ENCODE peak calls at places on chromosome 14, in eight cellular contexts. R, F, I, G, A, O, M and C are unnamed samples.

GRCh38 chr14:94401083-94401482 is 12.7 kb upstream of the SERPINA1 start:
- DNase-seq in R (no peak), F (no peak), I (no peak), G (no peak), A (peak; percentile 84), O (no peak), M (peak; percentile 35), C (no peak)

GRCh38 chr14:69904246-69904645 is 25.0 kb downstream of the SMOC1 start:
- DNase-seq in R (no peak), F (no peak), I (no peak), G (no peak), A (no peak), O (no peak), M (no peak), C (no peak)

GRCh38 chr14:105153739-105154475 is 14.7 kb downstream of the JAG2 start:
- DNase-seq in R (peak; percentile 18), F (no peak), I (no peak), G (no peak), A (no peak), O (no peak), M (no peak), C (no peak)

GRCh38 chr14:81162941-81163340 is 57.8 kb downstream of the GTF2A1 start:
- DNase-seq in R (no peak), F (no peak), I (no peak), G (no peak), A (no peak), O (no peak), M (peak; percentile 9), C (peak; percentile 22)

GRCh38 chr14:51692646-51693045 is 40.9 kb downstream of the FRMD6 start:
- DNase-seq in R (no peak), F (no peak), I (no peak), G (no peak), A (peak; percentile 30), O (no peak), M (no peak), C (no peak)

GRCh38 chr14:28609228-28609828 is 157.3 kb upstream of the FOXG1 start:
- DNase-seq in R (peak; percentile 8), F (peak; percentile 51), I (peak; percentile 41), G (no peak), A (peak; percentile 37), O (peak; percentile 38), M (peak; percentile 10), C (peak; percentile 66)

GRCh38 chr14:63852271-63852816 is 460 bp upstream of the SYNE2 start:
- DNase-seq in R (no peak), F (peak; percentile 51), I (peak; percentile 30), G (no peak), A (no peak), O (no peak), M (no peak), C (peak; percentile 60)

GRCh38 chr14:68513137-68513536 is 279.7 kb downstream of the ZFP36L1 start:
- DNase-seq in R (no peak), F (no peak), I (peak; percentile 49), G (no peak), A (no peak), O (no peak), M (no peak), C (no peak)

GRCh38 chr14:100187247-100187833 is 27.9 kb upstream of the DEGS2 start:
- DNase-seq in R (no peak), F (no peak), I (no peak), G (no peak), A (no peak), O (peak; percentile 79), M (no peak), C (no peak)

GRCh38 chr14:63375772-63376171 is 57.0 kb upstream of the GPHB5 start:
- DNase-seq in R (no peak), F (no peak), I (no peak), G (no peak), A (peak; percentile 63), O (no peak), M (no peak), C (peak; percentile 87)

GRCh38 chr14:44898547-44898946 is 63.2 kb downstream of the KLHL28 start:
- DNase-seq in R (no peak), F (no peak), I (no peak), G (no peak), A (no peak), O (no peak), M (no peak), C (no peak)

GRCh38 chr14:103624860-103625259 is 4.2 kb upstream of the KLC1 start:
- DNase-seq in R (peak; percentile 72), F (peak; percentile 48), I (peak; percentile 27), G (no peak), A (peak; percentile 82), O (peak; percentile 68), M (peak; percentile 34), C (peak; percentile 95)

GRCh38 chr14:68140801-68141200 is 321.2 kb downstream of the RAD51B start:
- DNase-seq in R (no peak), F (no peak), I (no peak), G (no peak), A (no peak), O (no peak), M (no peak), C (no peak)

GRCh38 chr14:96105921-96106441 is 66.8 kb downstream of the C14orf132 start:
- DNase-seq in R (no peak), F (no peak), I (no peak), G (no peak), A (peak; percentile 85), O (peak; percentile 52), M (no peak), C (peak; percentile 90)

GRCh38 chr14:54627718-54628345 is 60.9 kb downstream of the SAMD4A start:
- DNase-seq in R (peak; percentile 33), F (peak; percentile 74), I (peak; percentile 64), G (no peak), A (no peak), O (no peak), M (peak; percentile 81), C (no peak)
- H3K4me3 ChIP-seq in R (peak overlapping the region; percentile 28), F (peak overlapping the region; percentile 6), I (peak overlapping the region; percentile 30), G (peak overlapping the region; percentile 49), A (no peak overlapping the region), O (no peak overlapping the region), M (peak overlapping the region; percentile 24), C (no peak overlapping the region)

GRCh38 chr14:34615507-34615906 is 14.4 kb downstream of the SNX6 start:
- DNase-seq in R (no peak), F (no peak), I (no peak), G (no peak), A (no peak), O (no peak), M (no peak), C (no peak)

GRCh38 chr14:34620115-34620514 is 9.8 kb downstream of the SNX6 start:
- DNase-seq in R (no peak), F (no peak), I (no peak), G (no peak), A (no peak), O (no peak), M (no peak), C (no peak)

GRCh38 chr14:34614638-34615037 is 15.3 kb downstream of the SNX6 start:
- DNase-seq in R (no peak), F (no peak), I (no peak), G (no peak), A (no peak), O (no peak), M (no peak), C (no peak)

GRCh38 chr14:34619399-34619920 is 10.5 kb downstream of the SNX6 start:
- DNase-seq in R (no peak), F (no peak), I (no peak), G (no peak), A (no peak), O (no peak), M (no peak), C (no peak)

DNA sequence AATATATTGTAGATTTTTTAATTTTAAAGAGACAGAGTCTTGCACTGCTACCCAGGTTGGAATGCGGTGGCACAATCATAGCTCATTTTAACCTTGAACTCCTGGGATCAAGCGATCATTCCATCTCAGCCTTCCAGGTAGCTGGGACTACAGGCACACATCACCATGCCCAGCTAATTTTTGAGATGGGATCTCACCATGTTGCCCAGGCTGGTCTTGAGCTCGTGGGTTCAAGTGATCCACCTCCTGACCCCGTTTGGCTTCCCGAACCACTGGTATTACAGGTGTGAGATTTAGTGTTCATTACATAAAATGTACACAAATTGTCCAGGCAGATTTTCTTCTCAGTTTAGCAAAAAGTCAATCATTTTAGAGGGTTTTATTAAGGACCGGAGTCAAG is 13.6 kb downstream of the SNX6 start:
- DNase-seq in R (no peak), F (no peak), I (no peak), G (no peak), A (no peak), O (no peak), M (no peak), C (no peak)
- H3K4me3 ChIP-seq in R (no peak overlapping the region), F (no peak overlapping the region), I (no peak overlapping the region), G (no peak overlapping the region), A (no peak overlapping the region), O (no peak overlapping the region), M (no peak overlapping the region), C (no peak overlapping the region)

GRCh38 chr14:37600880-37601741 is 5.7 kb downstream of the TTC6 start:
- DNase-seq in R (no peak), F (no peak), I (no peak), G (no peak), A (no peak), O (peak; percentile 58), M (no peak), C (no peak)

GRCh38 chr14:37598085-37598972 is 2.9 kb downstream of the TTC6 start:
- DNase-seq in R (no peak), F (no peak), I (no peak), G (no peak), A (no peak), O (peak; percentile 70), M (no peak), C (no peak)

GRCh38 chr14:37599527-37600368 is 4.3 kb downstream of the TTC6 start:
- DNase-seq in R (no peak), F (no peak), I (no peak), G (no peak), A (no peak), O (no peak), M (no peak), C (no peak)

GRCh38 chr14:37597538-37598084 is 2.2 kb downstream of the TTC6 start:
- DNase-seq in R (no peak), F (no peak), I (no peak), G (no peak), A (no peak), O (peak; percentile 69), M (no peak), C (no peak)

DNA sequence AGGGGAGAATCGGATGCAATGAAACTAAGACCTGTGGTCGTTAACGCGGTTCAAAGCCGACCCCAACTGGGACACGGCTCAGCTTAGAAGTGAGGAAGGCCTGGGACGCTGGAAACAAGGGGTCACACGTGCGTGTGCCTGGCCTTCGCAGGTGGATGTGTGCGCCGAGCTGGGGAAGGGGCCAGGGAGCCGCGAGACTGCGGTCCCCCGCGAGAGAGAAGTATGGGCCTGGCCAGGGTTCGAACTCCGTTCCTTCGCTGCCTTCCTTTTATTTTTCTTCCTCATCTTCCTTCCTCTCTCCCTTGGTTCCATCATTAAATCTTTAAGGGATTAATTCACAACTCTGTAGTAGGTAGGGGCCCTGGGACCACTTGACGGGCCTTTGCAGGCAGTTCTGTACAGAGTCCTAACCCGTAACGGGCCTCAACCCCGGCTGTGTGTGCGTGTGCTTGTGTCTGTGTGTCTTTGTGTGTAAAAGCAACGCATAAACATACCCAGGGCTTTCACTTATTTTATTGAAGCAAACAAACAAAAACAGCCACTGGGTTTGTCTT is 3.6 kb downstream of the TTC6 start:
- DNase-seq in R (no peak), F (no peak), I (no peak), G (no peak), A (no peak), O (no peak), M (no peak), C (no peak)
- H3K4me3 ChIP-seq in R (no peak overlapping the region), F (no peak overlapping the region), I (no peak overlapping the region), G (peak overlapping the region; percentile 59), A (no peak overlapping the region), O (peak overlapping the region; percentile 67), M (no peak overlapping the region), C (no peak overlapping the region)

GRCh38 chr14:99156814-99157213 is 115.2 kb downstream of the BCL11B start:
- DNase-seq in R (no peak), F (no peak), I (no peak), G (no peak), A (no peak), O (no peak), M (no peak), C (no peak)
- H3K4me3 ChIP-seq in R (no peak overlapping the region), F (no peak overlapping the region), I (no peak overlapping the region), G (no peak overlapping the region), A (no peak overlapping the region), O (no peak overlapping the region), M (no peak overlapping the region), C (no peak overlapping the region)